ENCODE peak calls at places on chromosomes 6 and 20, in seven cellular contexts. D is SK-N-SH, V is GM23338, A is HL-60, W is K562, Q is HCT116, T is A549. I is an unnamed sample.

GRCh38 chr6:46044876-46045617 is 29.4 kb upstream of the CLIC5 start:
- DNase-seq in D (no peak), V (no peak), A (no peak), W (no peak), Q (peak; percentile 73), T (peak; percentile 49), I (no peak)

GRCh38 chr20:23059831-23060230 is 10.4 kb upstream of the THBD start:
- DNase-seq in D (no peak), V (no peak), A (peak; percentile 34), W (no peak), Q (no peak), T (no peak), I (no peak)

GRCh38 chr6:137913996-137914529 is 47.0 kb downstream of the TNFAIP3 start:
- DNase-seq in D (no peak), V (no peak), A (no peak), W (no peak), Q (no peak), T (no peak), I (no peak)

GRCh38 chr6:6752129-6752528 is 163.6 kb downstream of the LY86 start:
- DNase-seq in D (no peak), V (no peak), A (no peak), W (no peak), Q (no peak), T (no peak), I (no peak)

GRCh38 chr6:149235130-149235561 is 82.4 kb upstream of the TAB2 start:
- DNase-seq in D (no peak), V (no peak), A (peak; percentile 57), W (no peak), Q (peak; percentile 82), T (peak; percentile 40), I (peak; percentile 69)

GRCh38 chr6:165458134-165458533 is 148.7 kb upstream of the C6orf118 start:
- DNase-seq in D (no peak), V (no peak), A (no peak), W (no peak), Q (no peak), T (no peak), I (no peak)

GRCh38 chr6:109229536-109229935 is 134.2 kb downstream of the CEP57L1 start:
- DNase-seq in D (no peak), V (no peak), A (no peak), W (peak; percentile 61), Q (no peak), T (peak; percentile 64), I (no peak)

GRCh38 chr6:7085911-7086310 is 21.9 kb upstream of the RREB1 start:
- DNase-seq in D (peak; percentile 65), V (no peak), A (peak; percentile 22), W (no peak), Q (no peak), T (no peak), I (no peak)

GRCh38 chr6:149271348-149272340 is 45.9 kb upstream of the TAB2 start:
- DNase-seq in D (no peak), V (no peak), A (peak; percentile 93), W (no peak), Q (no peak), T (no peak), I (peak; percentile 65)

GRCh38 chr20:46358336-46359058 is 47.9 kb downstream of the ELMO2 start:
- DNase-seq in D (no peak), V (no peak), A (no peak), W (no peak), Q (no peak), T (no peak), I (no peak)

GRCh38 chr6:158926429-158926828 is 73.6 kb downstream of the RSPH3 start:
- DNase-seq in D (no peak), V (no peak), A (no peak), W (no peak), Q (no peak), T (peak; percentile 48), I (no peak)

GRCh38 chr6:168440520-168441433 is at the start of gene SMOC2:
- DNase-seq in D (peak; percentile 82), V (peak; percentile 56), A (no peak), W (no peak), Q (no peak), T (no peak), I (no peak)

GRCh38 chr6:5718231-5718947 is 288.3 kb downstream of the NRN1 start:
- DNase-seq in D (no peak), V (no peak), A (peak; percentile 48), W (no peak), Q (no peak), T (no peak), I (no peak)

GRCh38 chr6:63636516-63636968 is 940 bp downstream of the PHF3 start:
- DNase-seq in D (peak; percentile 47), V (peak; percentile 75), A (peak; percentile 47), W (peak; percentile 41), Q (peak; percentile 13), T (peak; percentile 39), I (no peak)

GRCh38 chr20:34538671-34539123 is 19.8 kb upstream of the MAP1LC3A start:
- DNase-seq in D (peak; percentile 77), V (peak; percentile 78), A (peak; percentile 72), W (peak; percentile 72), Q (no peak), T (peak; percentile 64), I (no peak)

GRCh38 chr6:11085758-11086435 is 7.7 kb upstream of the SMIM13 start:
- DNase-seq in D (no peak), V (no peak), A (no peak), W (no peak), Q (no peak), T (no peak), I (no peak)

GRCh38 chr6:159941286-159942113 is 27.4 kb upstream of the IGF2R start:
- DNase-seq in D (peak; percentile 14), V (peak; percentile 43), A (peak; percentile 46), W (peak; percentile 18), Q (peak; percentile 12), T (peak; percentile 24), I (peak; percentile 55)

GRCh38 chr20:58760881-58761280 is 68.3 kb downstream of the NPEPL1 start:
- DNase-seq in D (no peak), V (no peak), A (peak; percentile 6), W (no peak), Q (no peak), T (no peak), I (no peak)

GRCh38 chr20:50931048-50931305 is 260 bp downstream of the ADNP start:
- DNase-seq in D (no peak), V (no peak), A (no peak), W (no peak), Q (no peak), T (no peak), I (no peak)

GRCh38 chr20:13839421-13840092 is 54.7 kb downstream of the NDUFAF5 start:
- DNase-seq in D (no peak), V (no peak), A (no peak), W (no peak), Q (no peak), T (no peak), I (no peak)

GRCh38 chr6:36676142-36677058 is 2.1 kb upstream of the CDKN1A start:
- DNase-seq in D (peak; percentile 55), V (no peak), A (no peak), W (no peak), Q (no peak), T (no peak), I (no peak)

GRCh38 chr20:58837717-58838116 is 13.0 kb downstream of the GNAS-AS1 start:
- DNase-seq in D (no peak), V (no peak), A (no peak), W (no peak), Q (no peak), T (no peak), I (no peak)

GRCh38 chr6:73714227-73714626 is 18.2 kb downstream of the CD109 start:
- DNase-seq in D (no peak), V (peak; percentile 28), A (no peak), W (no peak), Q (no peak), T (peak; percentile 5), I (no peak)

GRCh38 chr6:41653642-41654432 is 15.6 kb downstream of the MDFI start:
- DNase-seq in D (no peak), V (no peak), A (no peak), W (no peak), Q (no peak), T (no peak), I (no peak)

GRCh38 chr6:41651246-41651961 is 13.1 kb downstream of the MDFI start:
- DNase-seq in D (no peak), V (no peak), A (no peak), W (no peak), Q (no peak), T (no peak), I (no peak)

GRCh38 chr6:41654433-41655020 is 16.3 kb downstream of the MDFI start:
- DNase-seq in D (no peak), V (no peak), A (no peak), W (no peak), Q (no peak), T (no peak), I (no peak)

GRCh38 chr6:41651962-41652657 is 13.8 kb downstream of the MDFI start:
- DNase-seq in D (no peak), V (no peak), A (no peak), W (no peak), Q (no peak), T (no peak), I (no peak)

GRCh38 chr6:41652876-41653641 is 14.8 kb downstream of the MDFI start:
- DNase-seq in D (no peak), V (no peak), A (no peak), W (no peak), Q (no peak), T (no peak), I (no peak)
- TF ChIP-seq REST in D (no peak), V (no peak), A (no peak), W (no peak), Q (no peak), T (no peak), I (no peak)

GRCh38 chr6:34912715-34913464 is 23.8 kb downstream of the ANKS1A start:
- DNase-seq in D (no peak), V (no peak), A (peak; percentile 31), W (no peak), Q (no peak), T (no peak), I (peak; percentile 53)
- TF ChIP-seq REST in D (no peak), V (no peak), A (no peak), W (no peak), Q (no peak), T (no peak), I (no peak)

DNA sequence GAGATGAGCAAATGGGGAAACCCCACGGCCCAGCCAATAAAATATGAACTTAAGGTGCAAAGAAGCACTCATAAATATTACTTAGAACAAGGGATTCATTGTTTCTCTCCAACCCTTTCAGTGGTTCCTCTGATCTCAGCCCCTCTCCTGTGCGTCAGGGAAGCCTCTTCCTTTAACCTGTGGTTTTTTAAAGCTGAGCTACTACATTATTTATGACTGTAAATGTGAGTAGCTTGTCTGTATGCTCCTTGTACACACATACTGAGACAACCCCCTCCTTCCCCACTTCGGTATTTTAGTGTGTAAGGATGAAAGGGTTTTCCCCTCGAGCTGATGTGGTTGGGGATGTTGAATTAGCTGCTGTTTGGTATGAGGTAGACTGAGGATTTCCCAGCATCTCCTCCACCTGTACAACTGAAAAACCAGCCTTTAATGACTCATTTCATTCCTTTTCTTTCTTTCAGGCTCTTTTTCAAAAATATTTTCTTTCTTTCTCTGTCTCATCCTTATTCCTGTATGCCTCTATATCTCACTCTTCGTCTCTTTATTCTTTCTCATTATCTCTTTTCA is 6.4 kb downstream of the BMP5 start:
- DNase-seq in D (no peak), V (no peak), A (no peak), W (no peak), Q (peak; percentile 2), T (peak; percentile 50), I (peak; percentile 59)
- TF ChIP-seq REST in D (no peak), V (no peak), A (no peak), W (no peak), Q (no peak), T (no peak), I (no peak)

GRCh38 chr6:1911476-1911875 is 301.8 kb downstream of the FOXC1 start:
- DNase-seq in D (no peak), V (no peak), A (peak; percentile 49), W (no peak), Q (no peak), T (no peak), I (no peak)
- TF ChIP-seq REST in D (no peak), V (no peak), A (no peak), W (no peak), Q (no peak), T (no peak), I (no peak)

I was measured in GM12878.